ENCODE peak calls at places on chromosomes 11 and 22, in five cellular contexts. E is NT2/D1, X is GM12878, A is HepG2, S is H1. L is an unnamed sample.

GRCh38 chr22:45709004-45709739 is 37.5 kb downstream of the ATXN10 start:
- DNase-seq in E (no peak), X (no peak), A (peak), S (no peak), L (peak)

GRCh38 chr11:116642902-116643301 is 129.9 kb downstream of the BUD13 start:
- DNase-seq in E (no peak), X (no peak), A (no peak), S (no peak), L (no peak)

GRCh38 chr11:100673063-100673462 is 14.0 kb upstream of the ARHGAP42 start:
- DNase-seq in E (no peak), X (no peak), A (no peak), S (no peak), L (no peak)

GRCh38 chr11:106276859-106277436 is 199.5 kb downstream of the AASDHPPT start:
- DNase-seq in E (peak), X (no peak), A (no peak), S (no peak), L (no peak)

GRCh38 chr11:116276051-116277044 is 496.4 kb downstream of the BUD13 start:
- DNase-seq in E (peak), X (no peak), A (peak), S (peak), L (peak)

GRCh38 chr11:61730222-61730994 is 22.0 kb upstream of the MYRF start:
- DNase-seq in E (no peak), X (no peak), A (no peak), S (no peak), L (no peak)

GRCh38 chr11:26011474-26011873 is 320.5 kb upstream of the ANO3 start:
- DNase-seq in E (no peak), X (no peak), A (no peak), S (no peak), L (no peak)

GRCh38 chr11:78203184-78203583 is 14.5 kb downstream of the USP35 start:
- DNase-seq in E (no peak), X (no peak), A (no peak), S (no peak), L (no peak)

GRCh38 chr22:39589880-39590279 is 19.3 kb downstream of the CACNA1I start:
- DNase-seq in E (no peak), X (no peak), A (no peak), S (no peak), L (no peak)
- TF ChIP-seq SUZ12 in E (no peak), X (no peak), A (no peak), S (no peak), L (no peak)

GRCh38 chr11:17770048-17770652 is 35.6 kb downstream of the KCNC1 start:
- DNase-seq in E (no peak), X (no peak), A (peak), S (no peak), L (no peak)
- TF ChIP-seq SUZ12 in E (no peak), X (no peak), A (no peak), S (no peak), L (no peak)

DNA sequence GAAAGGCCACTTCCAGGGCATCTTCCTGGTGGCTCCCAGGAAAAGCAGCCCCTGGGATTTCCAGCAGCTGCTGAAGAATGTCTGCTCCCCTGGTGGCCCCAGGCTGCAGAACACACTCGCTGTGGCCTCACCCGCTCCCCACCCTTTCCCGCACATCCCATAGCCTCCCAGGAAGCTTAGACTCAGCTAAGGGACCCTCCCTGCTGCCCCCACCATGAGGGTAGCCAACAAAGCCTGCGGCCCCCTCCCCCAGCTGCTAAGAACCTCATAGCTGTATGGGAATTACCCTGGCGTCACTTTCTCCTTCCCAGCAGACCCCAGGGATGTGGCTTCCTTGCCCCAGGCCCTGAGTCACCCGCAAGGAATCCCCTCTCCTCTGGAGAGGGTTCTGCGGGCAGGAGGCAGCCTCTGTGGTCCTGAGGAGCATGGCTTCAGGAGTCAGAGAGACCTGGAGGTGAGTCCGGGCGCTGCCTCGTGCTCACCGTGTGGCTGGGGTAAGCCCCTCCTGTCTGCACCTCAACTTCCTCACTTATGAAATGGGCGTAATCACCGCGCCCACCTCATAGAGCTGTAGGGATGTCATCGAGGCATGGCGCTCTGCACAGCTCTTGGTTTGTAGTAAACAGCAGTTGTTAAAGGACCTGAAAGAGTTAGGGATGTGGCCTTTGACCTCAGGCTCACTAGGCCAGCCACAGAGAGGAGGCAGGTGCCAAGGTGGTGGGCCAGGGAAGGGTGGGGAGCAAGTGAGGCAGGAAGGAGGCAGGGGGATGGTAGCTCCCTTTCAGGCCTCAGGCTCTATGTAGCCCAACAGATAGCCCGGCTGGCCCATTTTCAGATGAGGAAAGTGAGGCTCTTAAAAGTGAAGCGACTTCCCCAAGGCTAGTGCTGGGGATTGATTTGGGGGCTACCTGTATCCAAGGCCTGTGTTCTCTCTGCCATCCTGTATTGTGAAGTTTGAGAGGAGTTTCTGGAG is 71.2 kb downstream of the LRRC32 start:
- DNase-seq in E (no peak), X (no peak), A (no peak), S (no peak), L (no peak)
- TF ChIP-seq SUZ12 in E (no peak), X (no peak), A (no peak), S (no peak), L (no peak)

GRCh38 chr11:16942342-16942741 is 71.9 kb downstream of the PLEKHA7 start:
- DNase-seq in E (no peak), X (no peak), A (no peak), S (no peak), L (no peak)

GRCh38 chr11:16945671-16946469 is 68.3 kb downstream of the PLEKHA7 start:
- DNase-seq in E (no peak), X (peak), A (peak), S (no peak), L (peak)

GRCh38 chr11:16941935-16942334 is 72.3 kb downstream of the PLEKHA7 start:
- DNase-seq in E (no peak), X (no peak), A (no peak), S (no peak), L (no peak)

GRCh38 chr11:16942917-16943316 is 71.3 kb downstream of the PLEKHA7 start:
- DNase-seq in E (no peak), X (no peak), A (no peak), S (no peak), L (no peak)

GRCh38 chr11:16946477-16947282 is 67.5 kb downstream of the PLEKHA7 start:
- DNase-seq in E (no peak), X (peak), A (no peak), S (no peak), L (no peak)
- TF ChIP-seq SUZ12 in E (no peak), X (no peak), A (no peak), S (no peak), L (no peak)

GRCh38 chr22:38952382-38952993 is 4.9 kb upstream of the APOBEC3A start:
- DNase-seq in E (no peak), X (no peak), A (no peak), S (no peak), L (no peak)

GRCh38 chr22:38954414-38955043 is 2.9 kb upstream of the APOBEC3A start:
- DNase-seq in E (no peak), X (no peak), A (no peak), S (no peak), L (no peak)

GRCh38 chr22:38953091-38953490 is 4.3 kb upstream of the APOBEC3A start:
- DNase-seq in E (no peak), X (no peak), A (no peak), S (no peak), L (no peak)

GRCh38 chr22:38955250-38955775 is 2.1 kb upstream of the APOBEC3A start:
- DNase-seq in E (no peak), X (no peak), A (no peak), S (no peak), L (no peak)

GRCh38 chr22:38953577-38954413 is 3.6 kb upstream of the APOBEC3A start:
- DNase-seq in E (no peak), X (peak), A (no peak), S (no peak), L (no peak)
- TF ChIP-seq SUZ12 in E (no peak), X (no peak), A (no peak), S (no peak), L (no peak)

DNA sequence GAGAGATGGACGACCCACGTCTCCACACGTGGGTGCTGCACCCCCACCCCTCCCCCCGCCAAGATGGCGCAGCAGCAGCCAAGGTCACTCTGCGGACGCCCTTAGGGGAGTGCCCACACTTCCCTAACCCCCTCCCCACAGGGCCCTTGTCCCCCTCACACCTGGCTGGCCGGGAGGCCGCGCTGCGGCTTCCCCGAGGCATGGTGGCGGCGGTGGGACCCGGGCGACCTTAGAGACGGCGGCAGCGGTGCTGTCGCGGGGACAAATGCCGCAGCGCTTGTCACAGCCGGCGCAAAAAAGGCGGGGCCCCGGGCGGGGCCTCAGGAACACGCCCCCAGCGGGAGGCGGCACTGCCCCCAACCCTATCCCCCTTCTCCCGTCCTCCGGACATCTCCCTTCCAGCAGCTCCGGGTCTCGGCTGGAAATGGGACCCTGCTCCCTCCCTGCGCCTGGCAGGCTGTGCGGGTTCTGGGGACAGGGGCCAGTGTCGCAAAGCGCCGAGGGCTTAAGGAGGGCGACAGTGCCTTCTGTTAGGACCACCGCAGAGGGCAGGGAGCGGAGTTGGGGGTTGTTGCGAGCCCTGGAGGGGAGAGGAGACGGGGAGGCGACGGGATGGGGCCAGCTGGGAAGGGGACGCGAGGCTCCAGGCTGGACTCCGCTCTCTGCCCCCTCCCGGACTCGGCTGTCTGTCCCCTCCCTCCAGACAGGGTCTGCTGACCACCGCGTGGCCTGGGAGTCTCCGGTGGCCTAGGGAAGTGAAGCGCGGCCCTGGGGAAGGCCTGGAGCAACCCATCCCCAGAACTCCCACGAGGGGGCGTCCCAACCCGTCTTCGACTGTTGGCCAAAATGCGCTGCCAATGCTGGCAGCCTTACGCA is at the start of gene CHCHD10:
- DNase-seq in E (no peak), X (no peak), A (peak), S (no peak), L (peak)
- TF ChIP-seq SUZ12 in E (no peak), X (no peak), A (no peak), S (no peak), L (no peak)

GRCh38 chr11:134022748-134023147 is 46.1 kb upstream of the JAM3 start:
- DNase-seq in E (no peak), X (no peak), A (no peak), S (no peak), L (no peak)

GRCh38 chr11:134020598-134020997 is 48.3 kb upstream of the JAM3 start:
- DNase-seq in E (no peak), X (no peak), A (no peak), S (no peak), L (no peak)

GRCh38 chr11:134017773-134018430 is 51.0 kb upstream of the JAM3 start:
- DNase-seq in E (no peak), X (no peak), A (no peak), S (no peak), L (no peak)

GRCh38 chr11:134021326-134021725 is 47.5 kb upstream of the JAM3 start:
- DNase-seq in E (no peak), X (no peak), A (no peak), S (no peak), L (no peak)

GRCh38 chr11:134019500-134019899 is 49.4 kb upstream of the JAM3 start:
- DNase-seq in E (no peak), X (no peak), A (no peak), S (no peak), L (no peak)
- TF ChIP-seq SUZ12 in E (no peak), X (no peak), A (no peak), S (no peak), L (no peak)